ENCODE peak calls at places on chromosomes 12 and 14, in seven cellular contexts. M is esophagus muscularis mucosa; I is uterus; G is thoracic aorta; X is MM.1S; J is spleen; N is naive thymus-derived CD4-positive, alpha-beta T cell. E is an unnamed sample.

GRCh38 chr12:89087876-89088275 is 264.4 kb downstream of the DUSP6 start:
- DNase-seq in J (no peak), G (no peak), I (no peak), X (no peak), N (no peak), M (no peak), E (no peak)

GRCh38 chr14:47044841-47045240 is 393.3 kb upstream of the RPL10L start:
- DNase-seq in N (no peak), J (no peak), I (no peak), G (no peak), M (no peak), X (no peak), E (no peak)

GRCh38 chr12:68224613-68225285 is 861 bp downstream of the IL26 start:
- DNase-seq in M (no peak), I (no peak), X (no peak), N (no peak), J (no peak), G (no peak), E (no peak)

GRCh38 chr12:32305163-32305562 is 94.2 kb upstream of the FGD4 start:
- DNase-seq in J (no peak), X (peak), G (no peak), M (no peak), N (peak), I (no peak), E (no peak)

GRCh38 chr12:57524814-57525614 is 2.4 kb downstream of the MBD6 start:
- DNase-seq in J (peak), X (peak), G (no peak), M (no peak), I (peak), N (no peak), E (no peak)

GRCh38 chr12:48572326-48572725 is 2.5 kb upstream of the LALBA start:
- DNase-seq in I (no peak), G (no peak), N (no peak), X (no peak), J (no peak), M (peak), E (no peak)

GRCh38 chr14:89947344-89947743 is 7.2 kb downstream of the EFCAB11 start:
- DNase-seq in M (no peak), I (no peak), X (no peak), J (no peak), N (no peak), G (no peak), E (no peak)

GRCh38 chr12:78759387-78759786 is 105.2 kb upstream of the SYT1 start:
- DNase-seq in X (no peak), M (no peak), J (no peak), I (no peak), G (no peak), N (no peak), E (no peak)

GRCh38 chr14:68688872-68689371 is 103.9 kb downstream of the ZFP36L1 start:
- DNase-seq in X (no peak), G (no peak), N (peak), I (peak), J (no peak), M (no peak), E (no peak)

GRCh38 chr12:39502657-39503056 is 59.7 kb upstream of the KIF21A start:
- DNase-seq in N (no peak), X (no peak), G (no peak), M (no peak), J (no peak), I (no peak), E (no peak)

GRCh38 chr12:120718055-120718454 is 7.6 kb upstream of the ACADS start:
- DNase-seq in X (no peak), I (no peak), J (no peak), M (no peak), G (no peak), N (no peak), E (no peak)

GRCh38 chr12:9673404-9674225 is 4.1 kb downstream of the CLEC2D start:
- DNase-seq in N (peak), G (no peak), I (peak), X (peak), M (no peak), J (peak), E (peak)

GRCh38 chr14:46717211-46717610 is 65.6 kb upstream of the RPL10L start:
- DNase-seq in X (no peak), I (no peak), M (no peak), N (no peak), G (no peak), J (no peak), E (no peak)

GRCh38 chr12:83793616-83794015 is 1106.9 kb downstream of the TMTC2 start:
- DNase-seq in X (no peak), G (no peak), J (no peak), M (no peak), N (no peak), I (no peak), E (no peak)

GRCh38 chr12:89163918-89164317 is 188.4 kb downstream of the DUSP6 start:
- DNase-seq in X (no peak), J (no peak), N (no peak), G (no peak), I (peak), M (no peak), E (no peak)

GRCh38 chr14:74326369-74327152 is 21.7 kb upstream of the VRTN start:
- DNase-seq in I (no peak), X (no peak), N (no peak), G (no peak), M (no peak), J (no peak), E (no peak)

GRCh38 chr12:113899042-113899843 is 66.9 kb downstream of the RBM19 start:
- DNase-seq in M (no peak), G (no peak), X (no peak), N (no peak), J (no peak), I (no peak), E (no peak)

GRCh38 chr12:130435826-130436225 is 98.1 kb downstream of the PIWIL1 start:
- DNase-seq in M (no peak), J (peak), X (no peak), N (no peak), G (no peak), I (no peak), E (no peak)

GRCh38 chr12:82740129-82741000 is 53.7 kb downstream of the TMTC2 start:
- DNase-seq in N (no peak), G (no peak), X (no peak), J (no peak), M (no peak), I (no peak), E (no peak)

GRCh38 chr12:3311491-3312103 is 179.4 kb upstream of the PRMT8 start:
- DNase-seq in G (no peak), I (no peak), X (no peak), M (no peak), J (no peak), N (no peak), E (no peak)

GRCh38 chr12:121175383-121176119 is 34.4 kb upstream of the P2RX4 start:
- DNase-seq in I (no peak), G (no peak), J (no peak), N (no peak), M (no peak), X (no peak), E (no peak)

GRCh38 chr12:47377414-47378221 is 297.9 kb upstream of the AMIGO2 start:
- DNase-seq in M (no peak), G (peak), J (peak), N (no peak), I (peak), X (no peak), E (peak)

GRCh38 chr14:44339256-44339655 is 167.8 kb downstream of the FSCB start:
- DNase-seq in J (no peak), I (no peak), N (no peak), X (no peak), M (no peak), G (no peak), E (no peak)

GRCh38 chr14:106586098-106586704 is 1059.8 kb downstream of the TMEM121 start:
- DNase-seq in J (peak), M (no peak), X (peak), N (peak), I (no peak), G (no peak), E (no peak)

GRCh38 chr12:82182601-82183000 is 175.6 kb downstream of the CCDC59 start:
- DNase-seq in M (no peak), N (no peak), I (no peak), J (no peak), X (no peak), G (no peak), E (no peak)

GRCh38 chr14:37274652-37275051 is 76.9 kb downstream of the MIPOL1 start:
- DNase-seq in I (no peak), M (no peak), N (no peak), X (no peak), G (no peak), J (no peak), E (no peak)

GRCh38 chr14:103378042-103378854 is 7.0 kb upstream of the MARK3 start:
- DNase-seq in J (no peak), X (no peak), M (no peak), N (no peak), I (no peak), G (no peak), E (no peak)

GRCh38 chr12:106145539-106146447 is 7.0 kb upstream of the NUAK1 start:
- DNase-seq in J (no peak), N (no peak), G (no peak), X (no peak), M (no peak), I (no peak), E (no peak)

GRCh38 chr14:73365727-73366126 is 92.6 kb downstream of the NUMB start:
- DNase-seq in J (no peak), X (no peak), G (no peak), N (no peak), M (no peak), I (no peak), E (no peak)

GRCh38 chr12:111991535-111991934 is 21.4 kb downstream of the TMEM116 start:
- DNase-seq in G (no peak), I (no peak), N (no peak), J (no peak), X (no peak), M (no peak), E (no peak)

GRCh38 chr12:13702401-13702800 is 279.0 kb downstream of the GRIN2B start:
- DNase-seq in G (no peak), X (no peak), J (no peak), M (no peak), I (no peak), N (no peak), E (no peak)

GRCh38 chr12:62438098-62438692 is 28.4 kb upstream of the MON2 start:
- DNase-seq in N (peak), X (peak), G (no peak), J (no peak), M (no peak), I (peak), E (no peak)

GRCh38 chr12:22188431-22188830 is 142.4 kb downstream of the CMAS start:
- DNase-seq in G (no peak), X (no peak), M (no peak), J (no peak), N (no peak), I (no peak), E (no peak)

GRCh38 chr12:42588981-42589464 is 523 bp downstream of the PRICKLE1 start:
- DNase-seq in J (peak), M (peak), N (no peak), X (no peak), G (no peak), I (peak), E (peak)

GRCh38 chr12:89731614-89732013 is 23.0 kb upstream of the ATP2B1 start:
- DNase-seq in N (no peak), M (no peak), G (no peak), J (no peak), X (no peak), I (no peak), E (peak)

GRCh38 chr12:116551619-116551951 is 7.6 kb upstream of the MAP1LC3B2 start:
- DNase-seq in N (no peak), M (no peak), X (no peak), G (no peak), J (no peak), I (no peak), E (no peak)

GRCh38 chr12:116551151-116551550 is 8.0 kb upstream of the MAP1LC3B2 start:
- DNase-seq in G (no peak), M (no peak), X (no peak), N (no peak), I (no peak), J (no peak), E (no peak)

GRCh38 chr12:116547955-116548471 is 11.2 kb upstream of the MAP1LC3B2 start:
- DNase-seq in G (no peak), N (no peak), M (no peak), J (no peak), I (no peak), X (no peak), E (no peak)

GRCh38 chr12:116552750-116553383 is 6.3 kb upstream of the MAP1LC3B2 start:
- DNase-seq in M (no peak), N (no peak), G (no peak), X (no peak), I (no peak), J (no peak), E (no peak)

GRCh38 chr12:116551952-116552749 is 7.0 kb upstream of the MAP1LC3B2 start:
- DNase-seq in G (no peak), X (no peak), J (no peak), I (no peak), N (no peak), M (no peak), E (no peak)
- H3K27ac ChIP-seq in G (no peak), X (no peak), J (peak), I (no peak), N (no peak), M (no peak), E (no peak)

GRCh38 chr12:69988601-69989194 is 163.7 kb downstream of the MYRFL start:
- DNase-seq in I (no peak), M (no peak), N (no peak), X (no peak), J (no peak), G (no peak), E (no peak)
- H3K27ac ChIP-seq in I (peak), M (peak), N (no peak), X (no peak), J (peak), G (peak), E (peak)

GRCh38 chr12:109056891-109057290 is 4.5 kb downstream of the USP30 start:
- DNase-seq in I (no peak), G (no peak), N (no peak), M (no peak), J (no peak), X (no peak), E (no peak)

GRCh38 chr12:109054520-109054919 is 2.1 kb downstream of the USP30 start:
- DNase-seq in J (no peak), I (no peak), X (no peak), M (no peak), N (no peak), G (no peak), E (no peak)

GRCh38 chr12:109057376-109057775 is 5.0 kb downstream of the USP30 start:
- DNase-seq in J (no peak), G (no peak), N (no peak), I (no peak), X (no peak), M (no peak), E (no peak)

GRCh38 chr12:109053382-109054123 is 1.2 kb downstream of the USP30 start:
- DNase-seq in M (no peak), J (no peak), G (no peak), N (peak), X (peak), I (no peak), E (no peak)

GRCh38 chr12:109058773-109059172 is 6.4 kb downstream of the USP30 start:
- DNase-seq in N (no peak), J (no peak), M (peak), X (no peak), G (no peak), I (no peak), E (no peak)
- H3K27ac ChIP-seq in N (no peak), J (no peak), M (no peak), X (no peak), G (no peak), I (no peak), E (no peak)

GRCh38 chr14:55892906-55893305 is 225.3 kb upstream of the PELI2 start:
- DNase-seq in J (no peak), G (no peak), M (no peak), I (no peak), N (no peak), X (no peak), E (no peak)

GRCh38 chr14:55893695-55894094 is 224.5 kb upstream of the PELI2 start:
- DNase-seq in J (no peak), X (no peak), G (no peak), M (no peak), I (no peak), N (no peak), E (no peak)

GRCh38 chr14:55889124-55889523 is 229.1 kb upstream of the PELI2 start:
- DNase-seq in J (no peak), N (no peak), I (no peak), G (no peak), M (peak), X (no peak), E (no peak)

DNA sequence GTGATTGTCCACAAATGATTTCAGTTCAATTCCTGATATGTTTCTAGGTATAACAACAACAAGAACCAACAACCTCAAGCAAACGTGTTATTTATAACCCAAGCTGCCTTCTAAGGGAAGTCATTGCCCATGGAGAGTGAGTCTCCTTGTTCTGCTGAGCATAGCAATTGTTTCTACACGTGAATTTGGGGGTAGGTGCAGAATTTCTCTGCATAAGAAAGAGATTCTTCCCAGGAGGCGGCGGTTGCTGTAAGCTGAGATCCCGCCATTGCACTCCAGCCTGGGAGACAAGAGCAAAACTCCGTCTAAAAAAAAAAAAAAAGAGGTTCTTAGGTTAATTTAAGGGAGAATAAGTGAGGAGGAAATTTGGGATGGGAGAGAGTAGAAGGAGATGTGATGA is 226.5 kb upstream of the PELI2 start:
- DNase-seq in G (no peak), M (no peak), I (no peak), J (no peak), X (no peak), N (no peak), E (no peak)
- H3K27ac ChIP-seq in G (no peak), M (no peak), I (no peak), J (no peak), X (no peak), N (no peak), E (no peak)

GRCh38 chr14:95320076-95320895 is 578 bp upstream of the CLMN start:
- DNase-seq in X (no peak), I (peak), J (peak), N (no peak), M (no peak), G (no peak), E (no peak)

GRCh38 chr14:95322646-95323045 is 2.9 kb upstream of the CLMN start:
- DNase-seq in X (no peak), M (no peak), N (no peak), I (no peak), J (no peak), G (no peak), E (no peak)

GRCh38 chr14:95321201-95321600 is 1.5 kb upstream of the CLMN start:
- DNase-seq in N (no peak), X (no peak), J (no peak), M (no peak), G (no peak), I (no peak), E (no peak)

GRCh38 chr14:95323361-95323760 is 3.7 kb upstream of the CLMN start:
- DNase-seq in G (no peak), I (no peak), M (no peak), J (no peak), X (no peak), N (no peak), E (no peak)

DNA sequence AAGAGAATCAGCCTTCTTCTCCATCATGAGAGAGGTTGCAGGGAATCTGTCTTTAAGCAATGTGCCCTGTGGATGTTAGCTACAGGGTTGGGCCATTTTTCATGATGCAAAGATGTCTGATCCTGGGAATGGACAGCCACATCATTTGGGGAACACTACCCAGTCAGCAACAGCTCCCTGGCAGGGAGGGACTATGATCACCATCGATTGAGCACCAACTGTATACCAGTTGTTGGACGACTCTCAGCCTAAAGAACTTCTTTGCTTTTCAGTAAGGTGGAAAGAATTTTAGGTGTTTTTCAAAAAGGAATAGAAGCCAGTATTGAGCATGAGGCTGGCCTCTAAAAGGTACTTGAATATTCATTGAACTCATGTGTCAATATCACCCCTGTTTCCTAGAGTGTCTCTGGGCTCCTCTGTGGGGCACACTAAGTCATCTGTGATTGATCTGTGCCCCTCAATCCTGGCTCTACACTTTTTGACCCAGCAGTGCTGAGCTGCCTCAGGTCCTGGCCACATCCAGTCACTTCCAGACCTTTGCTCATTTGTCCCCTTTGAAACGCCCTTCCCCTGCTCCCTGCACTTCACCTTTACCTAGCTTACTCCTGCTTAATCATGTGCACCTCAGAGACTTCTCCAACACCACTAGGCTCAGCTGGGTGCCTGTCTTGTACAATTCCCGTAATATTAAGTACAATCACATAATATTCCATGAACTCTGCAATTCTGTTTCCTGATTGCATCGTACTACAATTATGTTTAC is 2.2 kb upstream of the CLMN start:
- DNase-seq in J (no peak), M (no peak), I (no peak), X (no peak), G (no peak), N (no peak), E (no peak)
- H3K27ac ChIP-seq in J (peak), M (no peak), I (peak), X (no peak), G (no peak), N (no peak), E (no peak)

E was measured in ascending aorta.